ENCODE peak calls at places on chromosomes 6 and 20, in ten cellular contexts. One of them, this sample, is unnamed.

GRCh38 chr6:37433657-37434271 is 743 bp downstream of the CMTR1 start:
- DNase-seq in iris pigment epithelial cell: peak; percentile 35
- DNase-seq in fibroblast of mammary gland: peak; percentile 18
- DNase-seq in activated T-helper 9 cell treated with anti-CD3 and anti-CD28 coated beads, Interleukin-2, amount 50 U/mL, for 16 hours: peak; percentile 18
- DNase-seq in H54: no peak
- DNase-seq in stimulated activated CD8-positive, alpha-beta memory T cell treated with anti-CD3 and anti-CD28 coated beads, Interleukin-7, amount 100 ng/mL, for 1 hour: peak; percentile 2
- DNase-seq in GM03348: peak; percentile 27
- DNase-seq in right atrium auricular region: no peak
- DNase-seq in natural killer cell: no peak
- DNase-seq in WERI-Rb-1: peak; percentile 50
- DNase-seq in this sample: peak; percentile 58

GRCh38 chr6:3727036-3727435 is 24.5 kb downstream of the PXDC1 start:
- DNase-seq in iris pigment epithelial cell: no peak
- DNase-seq in fibroblast of mammary gland: no peak
- DNase-seq in activated T-helper 9 cell treated with anti-CD3 and anti-CD28 coated beads, Interleukin-2, amount 50 U/mL, for 16 hours: no peak
- DNase-seq in H54: no peak
- DNase-seq in stimulated activated CD8-positive, alpha-beta memory T cell treated with anti-CD3 and anti-CD28 coated beads, Interleukin-7, amount 100 ng/mL, for 1 hour: no peak
- DNase-seq in GM03348: no peak
- DNase-seq in right atrium auricular region: no peak
- DNase-seq in natural killer cell: no peak
- DNase-seq in WERI-Rb-1: no peak
- DNase-seq in this sample: no peak

GRCh38 chr6:106309024-106309423 is 16.5 kb downstream of the ATG5 start:
- DNase-seq in iris pigment epithelial cell: peak; percentile 19
- DNase-seq in fibroblast of mammary gland: no peak
- DNase-seq in activated T-helper 9 cell treated with anti-CD3 and anti-CD28 coated beads, Interleukin-2, amount 50 U/mL, for 16 hours: no peak
- DNase-seq in H54: no peak
- DNase-seq in stimulated activated CD8-positive, alpha-beta memory T cell treated with anti-CD3 and anti-CD28 coated beads, Interleukin-7, amount 100 ng/mL, for 1 hour: no peak
- DNase-seq in GM03348: no peak
- DNase-seq in right atrium auricular region: no peak
- DNase-seq in natural killer cell: no peak
- DNase-seq in WERI-Rb-1: no peak
- DNase-seq in this sample: no peak

GRCh38 chr6:30880563-30881252 is 3.6 kb upstream of the DDR1 start:
- DNase-seq in iris pigment epithelial cell: no peak
- DNase-seq in fibroblast of mammary gland: no peak
- DNase-seq in activated T-helper 9 cell treated with anti-CD3 and anti-CD28 coated beads, Interleukin-2, amount 50 U/mL, for 16 hours: no peak
- DNase-seq in H54: no peak
- DNase-seq in stimulated activated CD8-positive, alpha-beta memory T cell treated with anti-CD3 and anti-CD28 coated beads, Interleukin-7, amount 100 ng/mL, for 1 hour: no peak
- DNase-seq in GM03348: no peak
- DNase-seq in right atrium auricular region: no peak
- DNase-seq in natural killer cell: no peak
- DNase-seq in WERI-Rb-1: peak; percentile 68
- DNase-seq in this sample: no peak

GRCh38 chr6:3825331-3825831 is 23.8 kb upstream of the FAM50B start:
- DNase-seq in iris pigment epithelial cell: peak; percentile 73
- DNase-seq in fibroblast of mammary gland: peak; percentile 47
- DNase-seq in activated T-helper 9 cell treated with anti-CD3 and anti-CD28 coated beads, Interleukin-2, amount 50 U/mL, for 16 hours: no peak
- DNase-seq in H54: peak; percentile 38
- DNase-seq in stimulated activated CD8-positive, alpha-beta memory T cell treated with anti-CD3 and anti-CD28 coated beads, Interleukin-7, amount 100 ng/mL, for 1 hour: no peak
- DNase-seq in GM03348: peak; percentile 60
- DNase-seq in right atrium auricular region: peak; percentile 86
- DNase-seq in natural killer cell: no peak
- DNase-seq in WERI-Rb-1: no peak
- DNase-seq in this sample: peak; percentile 81

GRCh38 chr6:134534708-134535149 is 216.8 kb upstream of the SGK1 start:
- DNase-seq in iris pigment epithelial cell: peak; percentile 72
- DNase-seq in fibroblast of mammary gland: peak; percentile 65
- DNase-seq in activated T-helper 9 cell treated with anti-CD3 and anti-CD28 coated beads, Interleukin-2, amount 50 U/mL, for 16 hours: no peak
- DNase-seq in H54: no peak
- DNase-seq in stimulated activated CD8-positive, alpha-beta memory T cell treated with anti-CD3 and anti-CD28 coated beads, Interleukin-7, amount 100 ng/mL, for 1 hour: no peak
- DNase-seq in GM03348: peak; percentile 32
- DNase-seq in right atrium auricular region: no peak
- DNase-seq in natural killer cell: no peak
- DNase-seq in WERI-Rb-1: no peak
- DNase-seq in this sample: peak; percentile 74

GRCh38 chr6:3517350-3517749 is 60.5 kb upstream of the SLC22A23 start:
- DNase-seq in iris pigment epithelial cell: peak; percentile 95
- DNase-seq in fibroblast of mammary gland: peak; percentile 98
- DNase-seq in activated T-helper 9 cell treated with anti-CD3 and anti-CD28 coated beads, Interleukin-2, amount 50 U/mL, for 16 hours: no peak
- DNase-seq in H54: peak; percentile 43
- DNase-seq in stimulated activated CD8-positive, alpha-beta memory T cell treated with anti-CD3 and anti-CD28 coated beads, Interleukin-7, amount 100 ng/mL, for 1 hour: no peak
- DNase-seq in GM03348: peak; percentile 89
- DNase-seq in right atrium auricular region: no peak
- DNase-seq in natural killer cell: no peak
- DNase-seq in WERI-Rb-1: peak; percentile 85
- DNase-seq in this sample: peak; percentile 94

GRCh38 chr6:124190256-124190655 is 386.6 kb downstream of the NKAIN2 start:
- DNase-seq in iris pigment epithelial cell: no peak
- DNase-seq in fibroblast of mammary gland: no peak
- DNase-seq in activated T-helper 9 cell treated with anti-CD3 and anti-CD28 coated beads, Interleukin-2, amount 50 U/mL, for 16 hours: no peak
- DNase-seq in H54: no peak
- DNase-seq in stimulated activated CD8-positive, alpha-beta memory T cell treated with anti-CD3 and anti-CD28 coated beads, Interleukin-7, amount 100 ng/mL, for 1 hour: no peak
- DNase-seq in GM03348: no peak
- DNase-seq in right atrium auricular region: no peak
- DNase-seq in natural killer cell: no peak
- DNase-seq in WERI-Rb-1: no peak
- DNase-seq in this sample: no peak

GRCh38 chr6:34509782-34510181 is 43.9 kb downstream of the PACSIN1 start:
- DNase-seq in iris pigment epithelial cell: no peak
- DNase-seq in fibroblast of mammary gland: no peak
- DNase-seq in activated T-helper 9 cell treated with anti-CD3 and anti-CD28 coated beads, Interleukin-2, amount 50 U/mL, for 16 hours: no peak
- DNase-seq in H54: no peak
- DNase-seq in stimulated activated CD8-positive, alpha-beta memory T cell treated with anti-CD3 and anti-CD28 coated beads, Interleukin-7, amount 100 ng/mL, for 1 hour: no peak
- DNase-seq in GM03348: no peak
- DNase-seq in right atrium auricular region: no peak
- DNase-seq in natural killer cell: no peak
- DNase-seq in WERI-Rb-1: no peak
- DNase-seq in this sample: no peak

GRCh38 chr6:89059227-89059626 is 21.3 kb upstream of the PNRC1 start:
- DNase-seq in iris pigment epithelial cell: no peak
- DNase-seq in fibroblast of mammary gland: no peak
- DNase-seq in activated T-helper 9 cell treated with anti-CD3 and anti-CD28 coated beads, Interleukin-2, amount 50 U/mL, for 16 hours: no peak
- DNase-seq in H54: no peak
- DNase-seq in stimulated activated CD8-positive, alpha-beta memory T cell treated with anti-CD3 and anti-CD28 coated beads, Interleukin-7, amount 100 ng/mL, for 1 hour: no peak
- DNase-seq in GM03348: no peak
- DNase-seq in right atrium auricular region: no peak
- DNase-seq in natural killer cell: no peak
- DNase-seq in WERI-Rb-1: no peak
- DNase-seq in this sample: no peak

GRCh38 chr20:10812738-10813327 is 139.0 kb upstream of the JAG1 start:
- DNase-seq in iris pigment epithelial cell: no peak
- DNase-seq in fibroblast of mammary gland: no peak
- DNase-seq in activated T-helper 9 cell treated with anti-CD3 and anti-CD28 coated beads, Interleukin-2, amount 50 U/mL, for 16 hours: no peak
- DNase-seq in H54: no peak
- DNase-seq in stimulated activated CD8-positive, alpha-beta memory T cell treated with anti-CD3 and anti-CD28 coated beads, Interleukin-7, amount 100 ng/mL, for 1 hour: no peak
- DNase-seq in GM03348: no peak
- DNase-seq in right atrium auricular region: no peak
- DNase-seq in natural killer cell: no peak
- DNase-seq in WERI-Rb-1: no peak
- DNase-seq in this sample: no peak

GRCh38 chr6:144036064-144036873 is 28.2 kb upstream of the PLAGL1 start:
- DNase-seq in iris pigment epithelial cell: peak; percentile 72
- DNase-seq in fibroblast of mammary gland: peak; percentile 57
- DNase-seq in activated T-helper 9 cell treated with anti-CD3 and anti-CD28 coated beads, Interleukin-2, amount 50 U/mL, for 16 hours: no peak
- DNase-seq in H54: no peak
- DNase-seq in stimulated activated CD8-positive, alpha-beta memory T cell treated with anti-CD3 and anti-CD28 coated beads, Interleukin-7, amount 100 ng/mL, for 1 hour: no peak
- DNase-seq in GM03348: peak; percentile 37
- DNase-seq in right atrium auricular region: no peak
- DNase-seq in natural killer cell: no peak
- DNase-seq in WERI-Rb-1: no peak
- DNase-seq in this sample: peak; percentile 74

GRCh38 chr20:35630636-35631035 is 15.0 kb downstream of the SPAG4 start:
- DNase-seq in iris pigment epithelial cell: no peak
- DNase-seq in fibroblast of mammary gland: no peak
- DNase-seq in activated T-helper 9 cell treated with anti-CD3 and anti-CD28 coated beads, Interleukin-2, amount 50 U/mL, for 16 hours: no peak
- DNase-seq in H54: no peak
- DNase-seq in stimulated activated CD8-positive, alpha-beta memory T cell treated with anti-CD3 and anti-CD28 coated beads, Interleukin-7, amount 100 ng/mL, for 1 hour: no peak
- DNase-seq in GM03348: no peak
- DNase-seq in right atrium auricular region: no peak
- DNase-seq in natural killer cell: no peak
- DNase-seq in WERI-Rb-1: no peak
- DNase-seq in this sample: no peak

GRCh38 chr6:22888147-22888831 is 318.9 kb downstream of the HDGFL1 start:
- DNase-seq in iris pigment epithelial cell: no peak
- DNase-seq in fibroblast of mammary gland: no peak
- DNase-seq in activated T-helper 9 cell treated with anti-CD3 and anti-CD28 coated beads, Interleukin-2, amount 50 U/mL, for 16 hours: no peak
- DNase-seq in H54: no peak
- DNase-seq in stimulated activated CD8-positive, alpha-beta memory T cell treated with anti-CD3 and anti-CD28 coated beads, Interleukin-7, amount 100 ng/mL, for 1 hour: no peak
- DNase-seq in GM03348: no peak
- DNase-seq in right atrium auricular region: no peak
- DNase-seq in natural killer cell: no peak
- DNase-seq in WERI-Rb-1: no peak
- DNase-seq in this sample: no peak

GRCh38 chr6:109770779-109771178 is 79.7 kb downstream of the FIG4 start:
- DNase-seq in iris pigment epithelial cell: no peak
- DNase-seq in fibroblast of mammary gland: no peak
- DNase-seq in activated T-helper 9 cell treated with anti-CD3 and anti-CD28 coated beads, Interleukin-2, amount 50 U/mL, for 16 hours: no peak
- DNase-seq in H54: no peak
- DNase-seq in stimulated activated CD8-positive, alpha-beta memory T cell treated with anti-CD3 and anti-CD28 coated beads, Interleukin-7, amount 100 ng/mL, for 1 hour: no peak
- DNase-seq in GM03348: no peak
- DNase-seq in right atrium auricular region: no peak
- DNase-seq in natural killer cell: no peak
- DNase-seq in WERI-Rb-1: no peak
- DNase-seq in this sample: no peak

GRCh38 chr6:6751615-6752014 is 163.1 kb downstream of the LY86 start:
- DNase-seq in iris pigment epithelial cell: no peak
- DNase-seq in fibroblast of mammary gland: peak; percentile 33
- DNase-seq in activated T-helper 9 cell treated with anti-CD3 and anti-CD28 coated beads, Interleukin-2, amount 50 U/mL, for 16 hours: no peak
- DNase-seq in H54: no peak
- DNase-seq in stimulated activated CD8-positive, alpha-beta memory T cell treated with anti-CD3 and anti-CD28 coated beads, Interleukin-7, amount 100 ng/mL, for 1 hour: no peak
- DNase-seq in GM03348: peak; percentile 43
- DNase-seq in right atrium auricular region: peak; percentile 69
- DNase-seq in natural killer cell: no peak
- DNase-seq in WERI-Rb-1: peak; percentile 22
- DNase-seq in this sample: peak; percentile 65

GRCh38 chr20:5065489-5066383 is 54.0 kb downstream of the PCNA start:
- DNase-seq in iris pigment epithelial cell: peak; percentile 94
- DNase-seq in fibroblast of mammary gland: peak; percentile 98
- DNase-seq in activated T-helper 9 cell treated with anti-CD3 and anti-CD28 coated beads, Interleukin-2, amount 50 U/mL, for 16 hours: no peak
- DNase-seq in H54: peak; percentile 85
- DNase-seq in stimulated activated CD8-positive, alpha-beta memory T cell treated with anti-CD3 and anti-CD28 coated beads, Interleukin-7, amount 100 ng/mL, for 1 hour: no peak
- DNase-seq in GM03348: peak; percentile 92
- DNase-seq in right atrium auricular region: peak; percentile 78
- DNase-seq in natural killer cell: no peak
- DNase-seq in WERI-Rb-1: no peak
- DNase-seq in this sample: peak; percentile 99

GRCh38 chr6:157013649-157014365 is 236.6 kb downstream of the ARID1B start:
- DNase-seq in iris pigment epithelial cell: no peak
- DNase-seq in fibroblast of mammary gland: no peak
- DNase-seq in activated T-helper 9 cell treated with anti-CD3 and anti-CD28 coated beads, Interleukin-2, amount 50 U/mL, for 16 hours: no peak
- DNase-seq in H54: no peak
- DNase-seq in stimulated activated CD8-positive, alpha-beta memory T cell treated with anti-CD3 and anti-CD28 coated beads, Interleukin-7, amount 100 ng/mL, for 1 hour: no peak
- DNase-seq in GM03348: no peak
- DNase-seq in right atrium auricular region: no peak
- DNase-seq in natural killer cell: no peak
- DNase-seq in WERI-Rb-1: no peak
- DNase-seq in this sample: no peak

GRCh38 chr6:144008501-144009245 is 614 bp upstream of the PLAGL1 start:
- DNase-seq in iris pigment epithelial cell: no peak
- DNase-seq in fibroblast of mammary gland: no peak
- DNase-seq in activated T-helper 9 cell treated with anti-CD3 and anti-CD28 coated beads, Interleukin-2, amount 50 U/mL, for 16 hours: no peak
- DNase-seq in H54: no peak
- DNase-seq in stimulated activated CD8-positive, alpha-beta memory T cell treated with anti-CD3 and anti-CD28 coated beads, Interleukin-7, amount 100 ng/mL, for 1 hour: no peak
- DNase-seq in GM03348: no peak
- DNase-seq in right atrium auricular region: no peak
- DNase-seq in natural killer cell: no peak
- DNase-seq in WERI-Rb-1: peak; percentile 28
- DNase-seq in this sample: peak; percentile 22

GRCh38 chr6:42007753-42008528 is 42.4 kb upstream of the TAF8 start:
- DNase-seq in iris pigment epithelial cell: no peak
- DNase-seq in fibroblast of mammary gland: no peak
- DNase-seq in activated T-helper 9 cell treated with anti-CD3 and anti-CD28 coated beads, Interleukin-2, amount 50 U/mL, for 16 hours: no peak
- DNase-seq in H54: no peak
- DNase-seq in stimulated activated CD8-positive, alpha-beta memory T cell treated with anti-CD3 and anti-CD28 coated beads, Interleukin-7, amount 100 ng/mL, for 1 hour: no peak
- DNase-seq in GM03348: no peak
- DNase-seq in right atrium auricular region: no peak
- DNase-seq in natural killer cell: no peak
- DNase-seq in WERI-Rb-1: no peak
- DNase-seq in this sample: no peak

GRCh38 chr6:163285689-163286088 is 128.8 kb upstream of the QKI start:
- DNase-seq in iris pigment epithelial cell: no peak
- DNase-seq in fibroblast of mammary gland: peak; percentile 6
- DNase-seq in activated T-helper 9 cell treated with anti-CD3 and anti-CD28 coated beads, Interleukin-2, amount 50 U/mL, for 16 hours: no peak
- DNase-seq in H54: no peak
- DNase-seq in stimulated activated CD8-positive, alpha-beta memory T cell treated with anti-CD3 and anti-CD28 coated beads, Interleukin-7, amount 100 ng/mL, for 1 hour: no peak
- DNase-seq in GM03348: no peak
- DNase-seq in right atrium auricular region: no peak
- DNase-seq in natural killer cell: no peak
- DNase-seq in WERI-Rb-1: no peak
- DNase-seq in this sample: no peak

GRCh38 chr20:38201356-38201755 is 36.3 kb upstream of the TGM2 start:
- DNase-seq in iris pigment epithelial cell: peak; percentile 90
- DNase-seq in fibroblast of mammary gland: peak; percentile 93
- DNase-seq in activated T-helper 9 cell treated with anti-CD3 and anti-CD28 coated beads, Interleukin-2, amount 50 U/mL, for 16 hours: no peak
- DNase-seq in H54: peak; percentile 68
- DNase-seq in stimulated activated CD8-positive, alpha-beta memory T cell treated with anti-CD3 and anti-CD28 coated beads, Interleukin-7, amount 100 ng/mL, for 1 hour: no peak
- DNase-seq in GM03348: peak; percentile 82
- DNase-seq in right atrium auricular region: peak; percentile 82
- DNase-seq in natural killer cell: no peak
- DNase-seq in WERI-Rb-1: no peak
- DNase-seq in this sample: peak; percentile 94

GRCh38 chr6:2961971-2962370 is 9.4 kb downstream of the SERPINB6 start:
- DNase-seq in iris pigment epithelial cell: no peak
- DNase-seq in fibroblast of mammary gland: no peak
- DNase-seq in activated T-helper 9 cell treated with anti-CD3 and anti-CD28 coated beads, Interleukin-2, amount 50 U/mL, for 16 hours: no peak
- DNase-seq in H54: no peak
- DNase-seq in stimulated activated CD8-positive, alpha-beta memory T cell treated with anti-CD3 and anti-CD28 coated beads, Interleukin-7, amount 100 ng/mL, for 1 hour: no peak
- DNase-seq in GM03348: no peak
- DNase-seq in right atrium auricular region: no peak
- DNase-seq in natural killer cell: no peak
- DNase-seq in WERI-Rb-1: peak; percentile 79
- DNase-seq in this sample: no peak

GRCh38 chr6:136795996-136796395 is 3.7 kb upstream of the MAP3K5 start:
- DNase-seq in iris pigment epithelial cell: peak; percentile 89
- DNase-seq in fibroblast of mammary gland: no peak
- DNase-seq in activated T-helper 9 cell treated with anti-CD3 and anti-CD28 coated beads, Interleukin-2, amount 50 U/mL, for 16 hours: no peak
- DNase-seq in H54: no peak
- DNase-seq in stimulated activated CD8-positive, alpha-beta memory T cell treated with anti-CD3 and anti-CD28 coated beads, Interleukin-7, amount 100 ng/mL, for 1 hour: no peak
- DNase-seq in GM03348: no peak
- DNase-seq in right atrium auricular region: no peak
- DNase-seq in natural killer cell: no peak
- DNase-seq in WERI-Rb-1: no peak
- DNase-seq in this sample: no peak

GRCh38 chr6:128465368-128466343 is 54.7 kb downstream of the PTPRK start:
- DNase-seq in iris pigment epithelial cell: no peak
- DNase-seq in fibroblast of mammary gland: peak; percentile 19
- DNase-seq in activated T-helper 9 cell treated with anti-CD3 and anti-CD28 coated beads, Interleukin-2, amount 50 U/mL, for 16 hours: no peak
- DNase-seq in H54: no peak
- DNase-seq in stimulated activated CD8-positive, alpha-beta memory T cell treated with anti-CD3 and anti-CD28 coated beads, Interleukin-7, amount 100 ng/mL, for 1 hour: no peak
- DNase-seq in GM03348: no peak
- DNase-seq in right atrium auricular region: no peak
- DNase-seq in natural killer cell: no peak
- DNase-seq in WERI-Rb-1: no peak
- DNase-seq in this sample: peak; percentile 46

GRCh38 chr6:31834704-31835375 is 7.3 kb downstream of the HSPA1B start:
- DNase-seq in iris pigment epithelial cell: peak; percentile 39
- DNase-seq in fibroblast of mammary gland: no peak
- DNase-seq in activated T-helper 9 cell treated with anti-CD3 and anti-CD28 coated beads, Interleukin-2, amount 50 U/mL, for 16 hours: peak; percentile 68
- DNase-seq in H54: no peak
- DNase-seq in stimulated activated CD8-positive, alpha-beta memory T cell treated with anti-CD3 and anti-CD28 coated beads, Interleukin-7, amount 100 ng/mL, for 1 hour: peak; percentile 67
- DNase-seq in GM03348: peak; percentile 75
- DNase-seq in right atrium auricular region: peak; percentile 79
- DNase-seq in natural killer cell: peak; percentile 78
- DNase-seq in WERI-Rb-1: peak; percentile 83
- DNase-seq in this sample: peak; percentile 80

GRCh38 chr6:41367700-41368099 is 32.3 kb downstream of the NCR2 start:
- DNase-seq in iris pigment epithelial cell: peak; percentile 58
- DNase-seq in fibroblast of mammary gland: peak; percentile 47
- DNase-seq in activated T-helper 9 cell treated with anti-CD3 and anti-CD28 coated beads, Interleukin-2, amount 50 U/mL, for 16 hours: no peak
- DNase-seq in H54: peak; percentile 66
- DNase-seq in stimulated activated CD8-positive, alpha-beta memory T cell treated with anti-CD3 and anti-CD28 coated beads, Interleukin-7, amount 100 ng/mL, for 1 hour: no peak
- DNase-seq in GM03348: peak; percentile 75
- DNase-seq in right atrium auricular region: no peak
- DNase-seq in natural killer cell: no peak
- DNase-seq in WERI-Rb-1: peak; percentile 96
- DNase-seq in this sample: peak; percentile 70

GRCh38 chr6:34981951-34982350 is 92.9 kb downstream of the ANKS1A start:
- DNase-seq in iris pigment epithelial cell: peak; percentile 37
- DNase-seq in fibroblast of mammary gland: peak; percentile 19
- DNase-seq in activated T-helper 9 cell treated with anti-CD3 and anti-CD28 coated beads, Interleukin-2, amount 50 U/mL, for 16 hours: no peak
- DNase-seq in H54: no peak
- DNase-seq in stimulated activated CD8-positive, alpha-beta memory T cell treated with anti-CD3 and anti-CD28 coated beads, Interleukin-7, amount 100 ng/mL, for 1 hour: no peak
- DNase-seq in GM03348: peak; percentile 29
- DNase-seq in right atrium auricular region: no peak
- DNase-seq in natural killer cell: no peak
- DNase-seq in WERI-Rb-1: no peak
- DNase-seq in this sample: peak; percentile 59

This sample was measured in GM23248.